ENCODE peak calls at places on chromosomes 11 and 22, in eight cellular contexts. R is thoracic aorta, S is GM23248, G is heart left ventricle, C is fibroblast of pulmonary artery, W is kidney, M is coronary artery, X is brain microvascular endothelial cell. D is an unnamed sample.

GRCh38 chr22:42353883-42354727 is 78.1 kb downstream of the NFAM1 start:
- DNase-seq in C (no peak), R (no peak), X (no peak), W (no peak), M (no peak), S (peak; percentile 68), G (no peak), D (no peak)

GRCh38 chr22:35043251-35043931 is 22.6 kb upstream of the ISX start:
- DNase-seq in C (no peak), W (no peak), S (peak; percentile 16), G (no peak), R (no peak), X (no peak), M (no peak), D (no peak)

GRCh38 chr22:23149743-23150238 is 4.5 kb downstream of the RAB36 start:
- DNase-seq in W (peak; percentile 57), R (no peak), C (no peak), G (no peak), S (no peak), M (no peak), X (no peak), D (no peak)

GRCh38 chr11:396511-396947 is 2.5 kb downstream of the PKP3 start:
- DNase-seq in M (no peak), W (no peak), G (no peak), S (peak; percentile 66), C (peak; percentile 36), X (no peak), R (no peak), D (peak; percentile 68)

GRCh38 chr22:48362736-48363404 is 1464.8 kb downstream of the BRD1 start:
- DNase-seq in M (peak; percentile 63), S (no peak), X (no peak), R (no peak), W (no peak), G (no peak), C (no peak), D (no peak)

GRCh38 chr11:59866397-59866796 is at the start of gene TCN1:
- DNase-seq in M (no peak), C (peak; percentile 35), S (no peak), X (no peak), W (no peak), R (no peak), G (no peak), D (no peak)

GRCh38 chr11:5288912-5289525 is 12.7 kb downstream of the OR51B4 start:
- DNase-seq in X (no peak), W (no peak), S (peak; percentile 60), R (no peak), C (no peak), M (no peak), G (no peak), D (no peak)

GRCh38 chr11:122354029-122354697 is 238.1 kb upstream of the BLID start:
- DNase-seq in G (no peak), M (no peak), W (no peak), R (no peak), C (peak; percentile 22), X (no peak), S (peak; percentile 67), D (no peak)

GRCh38 chr22:33575041-33575440 is 345.2 kb downstream of the LARGE1 start:
- DNase-seq in W (no peak), S (no peak), G (no peak), C (no peak), X (no peak), R (no peak), M (no peak), D (no peak)

DNA sequence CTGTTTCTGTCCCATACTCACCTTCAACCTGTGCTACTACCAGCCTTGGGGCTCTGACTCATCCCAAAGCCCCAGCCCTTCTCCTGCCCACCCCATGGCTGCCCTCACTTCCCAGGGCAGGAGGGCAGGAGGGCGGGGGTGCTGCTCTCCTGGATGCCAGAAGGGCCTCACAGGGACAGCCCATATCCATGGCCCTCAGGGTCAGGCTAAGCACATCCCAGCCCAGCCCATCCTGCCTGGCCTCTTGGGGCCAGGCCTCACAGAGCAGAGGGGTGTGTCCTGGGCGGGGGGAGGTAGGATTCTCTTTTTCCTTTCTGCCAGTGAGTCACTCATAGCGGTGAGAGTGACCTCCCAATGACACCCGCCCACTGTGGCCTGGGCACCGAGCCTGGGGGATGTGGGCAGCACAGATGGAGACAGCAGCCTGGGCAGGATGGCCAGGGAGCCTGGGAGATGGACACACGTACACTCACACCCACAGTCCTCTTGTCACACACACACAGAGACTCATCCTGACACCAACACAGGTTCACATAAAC is 2.4 kb downstream of the LTBP3 start:
- DNase-seq in X (peak; percentile 76), M (peak; percentile 87), G (peak; percentile 80), R (peak; percentile 47), S (peak; percentile 95), W (peak; percentile 91), C (peak; percentile 69), D (peak; percentile 98)
- H3K4me3 ChIP-seq in X (peak overlapping the region; percentile 30), M (peak overlapping the region; percentile 82), G (peak overlapping the region; percentile 85), R (peak overlapping the region; percentile 80), S (peak overlapping the region; percentile 84), W (no peak overlapping the region), C (no peak overlapping the region), D (peak overlapping the region; percentile 67)

DNA sequence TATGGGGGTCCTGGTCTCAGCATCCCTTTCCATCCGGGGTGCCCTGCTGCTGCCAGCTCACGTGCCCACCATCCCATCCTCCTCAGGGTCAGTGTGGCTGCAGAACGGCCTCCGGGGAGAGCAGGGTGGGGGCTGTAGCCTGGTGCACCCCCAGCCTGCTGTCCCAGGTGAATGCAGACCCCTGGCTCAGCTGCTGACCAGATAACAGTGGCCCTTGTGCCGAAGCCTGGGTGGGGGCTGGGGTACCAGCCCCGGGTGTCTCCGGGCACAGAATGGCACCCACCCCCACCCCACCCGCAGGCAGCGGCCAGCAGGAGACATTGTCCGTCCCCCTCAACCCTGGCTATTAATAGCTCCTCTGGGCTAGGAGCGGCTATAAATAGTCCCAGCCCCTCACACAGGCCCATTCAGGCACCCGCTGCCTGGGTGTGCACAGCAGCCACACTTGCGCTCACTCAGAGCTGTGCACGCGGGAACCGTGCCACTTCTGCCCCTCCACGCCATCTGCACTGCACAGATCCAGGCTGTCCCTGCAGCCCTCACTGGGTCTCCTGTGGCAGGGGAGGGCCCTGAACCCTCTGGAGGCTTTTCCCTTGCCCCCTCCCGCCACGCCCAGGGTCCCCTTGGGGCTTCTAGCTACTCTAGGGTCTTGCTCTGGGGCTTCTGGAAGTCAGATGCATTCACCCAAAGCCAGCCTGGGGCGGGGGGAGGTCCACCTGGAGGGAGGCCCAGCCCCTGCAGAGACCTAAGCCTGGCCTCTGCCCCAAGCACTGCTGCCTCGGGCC is 18.7 kb downstream of the CRELD2 start:
- DNase-seq in M (no peak), S (no peak), G (no peak), C (no peak), X (no peak), R (no peak), W (no peak), D (no peak)
- H3K4me3 ChIP-seq in M (peak overlapping the region; percentile 77), S (no peak overlapping the region), G (peak overlapping the region; percentile 62), C (no peak overlapping the region), X (no peak overlapping the region), R (peak overlapping the region; percentile 75), W (no peak overlapping the region), D (no peak overlapping the region)

GRCh38 chr11:2711161-2711560 is 11.4 kb upstream of the KCNQ1OT1 start:
- DNase-seq in W (no peak), C (no peak), X (no peak), M (no peak), R (no peak), G (peak; percentile 17), S (no peak), D (no peak)

GRCh38 chr11:2708151-2708581 is 8.4 kb upstream of the KCNQ1OT1 start:
- DNase-seq in X (no peak), W (peak; percentile 46), S (peak; percentile 29), M (no peak), C (no peak), R (no peak), G (peak; percentile 62), D (no peak)

GRCh38 chr11:2707736-2708135 is 7.9 kb upstream of the KCNQ1OT1 start:
- DNase-seq in X (no peak), C (no peak), S (no peak), G (no peak), M (no peak), R (no peak), W (peak; percentile 44), D (no peak)

GRCh38 chr11:2708757-2709281 is 9.0 kb upstream of the KCNQ1OT1 start:
- DNase-seq in S (peak; percentile 26), X (peak; percentile 25), M (no peak), W (peak; percentile 40), C (peak; percentile 76), R (no peak), G (peak; percentile 65), D (no peak)

DNA sequence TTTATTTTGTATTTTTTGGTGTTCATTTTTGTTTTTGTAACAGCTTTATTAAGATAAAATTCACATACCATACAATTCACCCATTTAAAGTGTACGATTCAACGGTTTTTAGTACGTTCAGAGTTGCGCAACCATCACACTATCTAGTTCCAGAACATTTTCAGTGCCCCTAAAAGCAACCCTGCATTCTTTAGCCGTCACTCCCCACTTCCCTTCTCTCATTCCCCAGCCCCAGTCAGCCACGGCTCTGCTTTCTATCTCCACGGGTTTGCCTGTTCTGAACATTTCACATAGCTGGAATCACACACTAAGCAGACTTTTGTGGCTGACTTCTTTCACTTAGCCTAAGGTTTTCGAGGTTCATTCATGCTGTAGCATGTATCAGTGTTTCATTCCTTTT is 9.6 kb upstream of the KCNQ1OT1 start:
- DNase-seq in R (no peak), G (no peak), C (peak; percentile 95), W (peak; percentile 64), X (peak; percentile 64), M (no peak), S (peak; percentile 26), D (no peak)
- H3K4me3 ChIP-seq in R (peak overlapping the region; percentile 61), G (peak overlapping the region; percentile 17), C (peak overlapping the region; percentile 30), W (no peak overlapping the region), X (no peak overlapping the region), M (peak overlapping the region; percentile 60), S (no peak overlapping the region), D (no peak overlapping the region)

GRCh38 chr11:6584528-6584927 is 18.9 kb downstream of the RRP8 start:
- DNase-seq in M (no peak), X (no peak), G (no peak), S (no peak), R (no peak), C (no peak), W (no peak), D (no peak)

GRCh38 chr11:6587360-6587953 is 16.0 kb downstream of the RRP8 start:
- DNase-seq in R (no peak), G (no peak), W (peak; percentile 40), C (no peak), S (no peak), X (no peak), M (peak; percentile 71), D (no peak)

GRCh38 chr11:6586434-6587359 is 16.7 kb downstream of the RRP8 start:
- DNase-seq in W (peak; percentile 59), M (peak; percentile 72), R (no peak), G (no peak), S (peak; percentile 60), X (no peak), C (no peak), D (no peak)

GRCh38 chr11:6583584-6583983 is 19.8 kb downstream of the RRP8 start:
- DNase-seq in G (no peak), C (no peak), M (no peak), W (no peak), R (no peak), X (no peak), S (no peak), D (no peak)

DNA sequence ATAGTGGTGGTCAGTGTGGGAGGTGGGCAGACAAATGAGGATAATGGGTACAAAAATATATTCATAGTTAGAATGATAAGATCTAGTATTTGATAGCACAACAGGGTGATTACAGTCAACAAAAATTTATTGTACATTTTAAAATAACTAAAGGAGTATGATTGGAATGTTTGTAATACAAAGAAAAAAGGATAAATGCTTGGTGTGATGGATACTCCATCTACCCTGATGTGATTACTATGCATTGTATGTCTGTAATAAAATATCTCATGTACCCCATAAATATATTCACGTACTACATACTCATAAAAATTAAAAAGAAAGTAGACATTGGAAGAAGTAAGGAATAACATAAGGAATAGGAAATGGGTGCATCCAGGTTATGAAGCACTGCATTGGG is 15.4 kb downstream of the RRP8 start:
- DNase-seq in R (no peak), G (no peak), M (no peak), S (no peak), X (no peak), W (no peak), C (no peak), D (no peak)
- H3K4me3 ChIP-seq in R (no peak overlapping the region), G (no peak overlapping the region), M (no peak overlapping the region), S (no peak overlapping the region), X (no peak overlapping the region), W (no peak overlapping the region), C (no peak overlapping the region), D (no peak overlapping the region)

D was measured in MG63.